ENCODE peak calls at places on chromosomes 16 and 17, in ten cellular contexts. I is A549; C is heart left ventricle; N is body of pancreas; Y is mucosa of descending colon; P is PC-3; G is mammary epithelial cell; K is CD8-positive, alpha-beta T cell; X is Panc1; F is Peyer's patch. V is an unnamed sample. For H3K4me1, the result is how much of the 10 kb centered on the place peaks cover.

GRCh38 chr16:81650281-81650680 is 128.8 kb upstream of the PLCG2 start:
- DNase-seq in F (no peak), Y (no peak), K (no peak), X (no peak), P (no peak), C (no peak), I (no peak), N (no peak), G (no peak), V (no peak)

GRCh38 chr17:79844869-79845600 is 5.8 kb upstream of the CBX4 start:
- DNase-seq in I (peak), C (peak), P (peak), X (no peak), Y (peak), N (peak), K (peak), G (no peak), F (peak), V (peak)

GRCh38 chr17:8469964-8470363 is 34.3 kb downstream of the NDEL1 start:
- DNase-seq in G (no peak), N (no peak), I (no peak), K (no peak), X (no peak), P (no peak), F (peak), C (no peak), Y (no peak), V (no peak)

GRCh38 chr17:13671771-13672170 is 70.0 kb upstream of the HS3ST3A1 start:
- DNase-seq in F (no peak), N (no peak), X (no peak), C (no peak), P (peak), G (no peak), K (no peak), I (no peak), Y (no peak), V (no peak)

GRCh38 chr16:29900102-29900887 is at the start of gene ASPHD1:
- DNase-seq in P (peak), N (peak), Y (no peak), K (no peak), F (peak), G (peak), I (peak), C (peak), X (peak), V (peak)

GRCh38 chr17:57294629-57295501 is 38.5 kb downstream of the MSI2 start:
- DNase-seq in P (peak), C (peak), Y (no peak), G (peak), F (no peak), K (peak), I (peak), X (no peak), N (no peak), V (no peak)

GRCh38 chr17:63571632-63572310 is 21.5 kb downstream of the DCAF7 start:
- DNase-seq in K (no peak), P (peak), C (no peak), N (no peak), I (peak), G (peak), X (no peak), F (no peak), Y (no peak), V (peak)

GRCh38 chr17:79840204-79840988 is 1.2 kb upstream of the CBX4 start:
- DNase-seq in Y (peak), C (peak), X (no peak), K (no peak), P (no peak), I (peak), G (no peak), N (peak), F (peak), V (peak)

GRCh38 chr17:33459078-33459940 is 166.2 kb upstream of the ASIC2 start:
- DNase-seq in G (no peak), K (no peak), Y (no peak), C (no peak), I (no peak), X (no peak), P (no peak), F (no peak), N (no peak), V (no peak)

GRCh38 chr17:69672924-69673323 is 258.4 kb downstream of the MAP2K6 start:
- DNase-seq in I (peak), Y (no peak), G (peak), F (no peak), K (no peak), C (no peak), P (peak), N (no peak), X (no peak), V (peak)

GRCh38 chr17:19380551-19381284 is 2.4 kb downstream of the MAPK7 start:
- DNase-seq in G (no peak), K (no peak), I (no peak), Y (no peak), N (no peak), C (no peak), X (no peak), F (peak), P (no peak), V (no peak)

GRCh38 chr16:35134471-35134870 is 1675.1 kb downstream of the TP53TG3F start:
- DNase-seq in I (no peak), F (no peak), N (no peak), C (no peak), K (no peak), G (peak), Y (no peak), X (peak), P (peak), V (no peak)

GRCh38 chr16:89444151-89444723 is 46.1 kb downstream of the ANKRD11 start:
- DNase-seq in N (no peak), K (no peak), I (no peak), X (no peak), Y (no peak), C (no peak), F (no peak), G (no peak), P (no peak), V (no peak)
- H3K4me1 ChIP-seq in N (half or more), K (half or more), I (half or more), X (half or more), Y (half or more), C (half or more), F (under half), G (under half), P (under half), V (half or more)

GRCh38 chr16:67246081-67246944 is 968 bp downstream of the FHOD1 start:
- DNase-seq in F (peak), C (peak), X (no peak), Y (peak), N (peak), I (peak), K (peak), G (peak), P (peak), V (peak)
- TF ChIP-seq CTCF in F (peak), C (peak), X (peak), Y (no peak), N (peak), I (peak), K (no peak), G (peak), P (peak), V (peak)

GRCh38 chr16:78494674-78495073 is 395.2 kb downstream of the WWOX start:
- DNase-seq in X (no peak), Y (no peak), P (no peak), C (no peak), K (no peak), N (no peak), G (no peak), F (no peak), I (no peak), V (no peak)
- H3K4me1 ChIP-seq in X (under half), Y (under half), P (under half), C (under half), K (under half), N (under half), G (under half), F (under half), I (under half), V (under half)

GRCh38 chr16:77234611-77235010 is 35.4 kb downstream of the SYCE1L start:
- DNase-seq in N (no peak), P (peak), G (peak), I (no peak), K (no peak), F (no peak), X (no peak), C (no peak), Y (no peak), V (no peak)
- TF ChIP-seq CTCF in N (no peak), P (no peak), G (no peak), I (no peak), K (no peak), F (no peak), X (no peak), C (no peak), Y (no peak), V (no peak)

GRCh38 chr16:88353232-88353631 is 29.5 kb upstream of the ZNF469 start:
- DNase-seq in C (no peak), P (no peak), G (no peak), N (no peak), Y (no peak), I (no peak), K (no peak), X (no peak), F (no peak), V (no peak)
- H3K4me1 ChIP-seq in C (under half), P (under half), G (under half), N (under half), Y (under half), I (under half), K (under half), X (under half), F (under half), V (under half)

GRCh38 chr17:17498606-17499301 is 2.6 kb upstream of the RASD1 start:
- DNase-seq in K (no peak), I (no peak), N (peak), Y (no peak), C (no peak), P (no peak), G (no peak), F (no peak), X (no peak), V (no peak)

GRCh38 chr17:17497845-17498520 is 1.8 kb upstream of the RASD1 start:
- DNase-seq in C (no peak), N (peak), G (no peak), F (no peak), K (no peak), I (no peak), P (no peak), Y (no peak), X (no peak), V (no peak)

GRCh38 chr17:17495448-17496188 is 577 bp downstream of the RASD1 start:
- DNase-seq in C (no peak), I (no peak), K (no peak), X (no peak), G (no peak), Y (peak), N (no peak), F (peak), P (peak), V (no peak)

GRCh38 chr17:17496189-17497064 is at the start of gene RASD1:
- DNase-seq in F (peak), X (peak), N (peak), K (peak), C (peak), P (peak), I (peak), G (peak), Y (peak), V (peak)

DNA sequence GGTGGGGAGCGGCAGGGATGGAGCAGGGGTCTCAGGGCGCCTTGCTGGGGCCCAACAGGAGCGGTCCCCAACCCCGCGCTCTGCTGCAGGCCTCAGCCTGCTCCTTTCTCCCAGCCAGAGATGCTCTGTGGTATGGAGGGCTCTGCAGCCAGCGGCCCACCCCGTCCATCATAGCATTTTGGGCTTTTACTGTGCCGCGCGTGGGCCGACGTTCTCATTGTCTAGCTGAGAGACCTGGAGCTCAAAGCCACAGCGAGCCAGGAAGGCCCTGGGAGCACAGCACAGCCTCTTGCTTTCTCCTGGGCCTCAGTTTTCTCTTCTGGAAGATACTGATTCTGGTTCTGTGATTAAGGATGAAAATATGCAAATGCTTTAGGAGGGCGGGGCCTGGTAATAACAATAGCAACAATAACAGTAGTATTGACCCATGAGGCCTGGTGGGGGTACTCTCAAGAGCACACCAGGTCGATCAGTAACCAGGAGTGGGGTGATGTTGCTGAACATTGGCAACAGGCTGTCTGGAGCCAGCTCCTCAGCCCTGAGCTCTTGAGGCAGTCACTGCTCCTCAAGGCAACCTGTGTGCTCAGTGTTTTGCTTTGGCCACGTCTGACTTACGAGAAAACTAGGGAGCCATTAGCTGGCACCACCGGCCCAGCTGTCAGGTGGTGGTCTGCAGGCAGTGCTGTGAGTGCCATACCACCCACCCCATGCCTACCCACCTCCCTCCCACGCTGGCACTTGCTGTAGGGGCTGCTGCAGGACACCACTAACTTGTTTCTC is 1.1 kb upstream of the RASD1 start:
- DNase-seq in G (no peak), F (no peak), Y (no peak), N (no peak), I (no peak), P (no peak), C (no peak), X (no peak), K (no peak), V (no peak)
- TF ChIP-seq CTCF in G (no peak), F (no peak), Y (no peak), N (no peak), I (no peak), P (peak), C (no peak), X (no peak), K (peak), V (no peak)

GRCh38 chr16:86626284-86626683 is 47.9 kb downstream of the FOXL1 start:
- DNase-seq in K (no peak), N (no peak), C (no peak), P (no peak), Y (no peak), G (no peak), I (no peak), F (no peak), X (no peak), V (no peak)
- H3K4me1 ChIP-seq in K (under half), N (under half), C (under half), P (under half), Y (under half), G (under half), I (under half), F (under half), X (under half), V (under half)

GRCh38 chr16:22195695-22196558 is 10.2 kb upstream of the EEF2K start:
- DNase-seq in F (peak), P (peak), X (peak), C (peak), I (peak), K (peak), N (peak), Y (peak), G (peak), V (peak)

GRCh38 chr16:22195445-22195694 is 10.7 kb upstream of the EEF2K start:
- DNase-seq in X (no peak), G (no peak), K (no peak), P (no peak), N (no peak), I (no peak), F (no peak), Y (no peak), C (no peak), V (no peak)

GRCh38 chr16:22202261-22202637 is 3.8 kb upstream of the EEF2K start:
- DNase-seq in K (no peak), G (no peak), N (no peak), F (no peak), I (no peak), C (no peak), P (no peak), Y (no peak), X (no peak), V (no peak)

GRCh38 chr16:22194707-22195444 is 11.2 kb upstream of the EEF2K start:
- DNase-seq in F (no peak), N (no peak), C (no peak), P (no peak), Y (no peak), I (no peak), G (no peak), K (no peak), X (no peak), V (no peak)

DNA sequence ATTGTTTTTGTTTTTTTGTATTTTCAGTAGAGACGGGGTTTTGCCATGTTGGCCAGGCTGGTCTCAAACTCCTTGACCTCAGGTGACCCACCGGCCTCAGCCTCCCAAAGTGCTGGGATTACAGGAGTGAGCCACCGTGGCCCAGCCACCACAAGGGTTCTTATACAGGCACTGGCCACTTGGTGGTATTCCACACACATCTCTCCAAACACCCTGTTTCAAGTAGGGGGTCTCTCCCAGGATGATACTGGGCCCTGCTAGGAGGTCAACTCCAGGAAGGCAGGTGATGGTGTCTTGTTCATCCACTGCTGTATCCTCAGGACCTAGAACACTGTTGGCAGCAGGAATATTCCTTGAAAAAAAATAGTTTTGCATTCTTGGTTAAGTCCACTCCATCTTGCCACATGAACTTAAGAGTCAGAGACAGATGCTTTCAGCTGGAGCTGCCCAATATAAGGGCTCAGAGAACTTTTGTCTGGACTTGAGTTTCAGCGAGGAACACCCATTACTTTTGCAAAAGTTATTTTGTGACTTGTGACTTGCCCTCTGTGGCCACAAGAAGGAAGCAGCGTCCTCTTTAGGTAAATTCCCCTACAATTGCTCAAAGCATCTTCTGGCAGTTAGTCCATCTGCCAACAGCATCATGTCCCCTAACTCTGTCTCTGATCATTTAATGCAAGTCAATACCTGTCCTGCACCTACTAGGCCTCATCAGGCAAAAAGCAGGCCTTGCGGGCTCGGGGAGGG is 7.4 kb upstream of the EEF2K start:
- DNase-seq in I (peak), K (no peak), C (no peak), G (no peak), F (no peak), X (no peak), Y (no peak), N (no peak), P (no peak), V (no peak)
- TF ChIP-seq CTCF in I (no peak), K (no peak), C (no peak), G (peak), F (no peak), X (peak), Y (no peak), N (no peak), P (no peak), V (no peak)

DNA sequence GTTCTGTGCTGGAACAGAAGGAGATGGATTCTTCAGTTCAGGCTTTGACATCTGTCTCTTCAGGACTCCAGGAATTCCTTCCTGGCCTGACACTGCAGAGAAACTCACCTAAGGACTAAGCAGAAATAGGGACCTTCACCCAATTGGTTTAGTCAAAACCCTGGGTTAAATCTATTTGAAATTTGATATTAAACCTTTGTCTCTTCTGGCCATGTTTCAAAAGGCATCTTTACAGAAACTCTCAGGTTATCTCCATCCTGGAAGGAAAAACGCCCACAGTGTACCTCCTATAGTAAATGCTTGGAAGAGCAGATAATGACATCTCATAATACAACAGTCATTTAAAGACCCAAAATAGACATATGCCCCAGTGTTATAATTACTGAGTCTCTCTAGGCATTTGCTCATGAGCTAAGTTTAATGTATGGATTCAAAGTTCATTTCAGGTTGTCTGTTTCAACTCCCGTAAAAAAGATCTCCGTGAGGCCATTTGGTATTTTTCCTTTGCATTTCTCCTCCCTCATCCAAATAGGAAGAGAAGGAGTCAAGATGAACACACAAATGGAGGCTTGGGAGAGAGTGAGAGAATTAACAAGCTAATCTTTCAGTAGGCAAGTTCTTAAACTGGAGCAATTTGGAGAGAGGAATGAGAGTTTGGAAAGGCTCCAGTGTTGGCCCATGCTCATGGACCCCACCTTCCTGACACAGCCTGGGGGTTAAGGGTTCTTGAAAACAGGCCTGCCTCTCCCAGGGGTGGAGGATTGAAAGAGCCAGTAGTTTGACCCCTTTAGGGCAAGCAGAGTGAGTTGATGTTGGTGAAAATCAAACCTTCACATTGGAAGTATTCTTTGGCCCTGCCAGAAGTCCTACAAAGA is 5.8 kb upstream of the HOXB4 start:
- DNase-seq in N (no peak), G (no peak), Y (no peak), X (no peak), F (no peak), P (no peak), K (no peak), I (no peak), C (no peak), V (no peak)
- H3K4me1 ChIP-seq in N (under half), G (under half), Y (half or more), X (half or more), F (under half), P (under half), K (under half), I (under half), C (under half), V (under half)

V was measured in cardiac muscle cell.